ENCODE peak calls at places on chromosome 18, in five cellular contexts. A is GM23338, Y is foreskin fibroblast, E is brain microvascular endothelial cell, C is hepatocyte. H is an unnamed sample.

GRCh38 chr18:55688066-55688465 is 100.1 kb upstream of the TCF4 start:
- DNase-seq in A (no peak), E (no peak), Y (no peak), C (no peak), H (no peak)

GRCh38 chr18:43322133-43322532 is 44.8 kb upstream of the SYT4 start:
- DNase-seq in A (no peak), E (no peak), C (no peak), Y (no peak), H (no peak)

GRCh38 chr18:48889115-48889941 is 61.4 kb downstream of the SMAD7 start:
- DNase-seq in A (peak), C (peak), E (no peak), Y (no peak), H (peak)

GRCh38 chr18:47260138-47260923 is 8.9 kb upstream of the SKOR2 start:
- DNase-seq in Y (peak), E (peak), C (peak), A (peak), H (peak)

GRCh38 chr18:8045890-8046289 is 478.8 kb downstream of the PTPRM start:
- DNase-seq in A (no peak), Y (no peak), C (no peak), E (no peak), H (no peak)

GRCh38 chr18:7037470-7037869 is 80.1 kb downstream of the LAMA1 start:
- DNase-seq in E (no peak), A (no peak), Y (no peak), C (no peak), H (no peak)

GRCh38 chr18:36135264-36135663 is 5.6 kb downstream of the ELP2 start:
- DNase-seq in A (no peak), E (no peak), Y (no peak), C (no peak), H (no peak)

GRCh38 chr18:25076980-25077780 is 274.8 kb downstream of the ZNF521 start:
- DNase-seq in E (no peak), Y (no peak), C (peak), A (no peak), H (no peak)

GRCh38 chr18:604771-605170 is 8.0 kb downstream of the CLUL1 start:
- DNase-seq in E (no peak), Y (no peak), C (no peak), A (no peak), H (no peak)
- TF ChIP-seq CTCF in E (no peak), Y (no peak), C (no peak), A (no peak), H (no peak)

DNA sequence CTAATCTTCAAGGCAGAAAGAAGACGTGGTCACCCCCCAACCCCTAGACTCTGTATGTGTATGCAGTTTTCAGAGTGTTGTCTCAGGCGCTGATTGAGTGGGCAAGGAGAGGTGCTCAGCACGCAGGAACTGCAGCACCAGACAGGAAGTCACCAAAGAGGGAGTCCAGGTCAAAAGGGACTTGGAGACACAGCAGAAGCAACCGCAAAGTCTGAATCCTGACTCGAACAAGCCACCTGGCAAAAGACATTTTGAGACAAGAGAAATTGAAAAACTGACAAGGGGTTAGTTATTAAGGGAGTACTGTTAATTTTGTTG is 79.8 kb upstream of the LDLRAD4 start:
- DNase-seq in A (no peak), Y (no peak), C (no peak), E (no peak), H (no peak)
- H3K4me3 ChIP-seq in A (no peak), Y (no peak), C (no peak), E (no peak), H (no peak)

GRCh38 chr18:35123811-35124210 is 82.6 kb downstream of the MAPRE2 start:
- DNase-seq in E (no peak), Y (no peak), C (no peak), A (no peak), H (no peak)

GRCh38 chr18:35131387-35132283 is 90.4 kb downstream of the MAPRE2 start:
- DNase-seq in A (no peak), C (no peak), Y (peak), E (no peak), H (peak)

GRCh38 chr18:35128675-35129074 is 87.5 kb downstream of the MAPRE2 start:
- DNase-seq in A (no peak), E (no peak), Y (no peak), C (no peak), H (no peak)

GRCh38 chr18:35130236-35130635 is 89.0 kb downstream of the MAPRE2 start:
- DNase-seq in A (no peak), E (no peak), C (no peak), Y (no peak), H (no peak)

DNA sequence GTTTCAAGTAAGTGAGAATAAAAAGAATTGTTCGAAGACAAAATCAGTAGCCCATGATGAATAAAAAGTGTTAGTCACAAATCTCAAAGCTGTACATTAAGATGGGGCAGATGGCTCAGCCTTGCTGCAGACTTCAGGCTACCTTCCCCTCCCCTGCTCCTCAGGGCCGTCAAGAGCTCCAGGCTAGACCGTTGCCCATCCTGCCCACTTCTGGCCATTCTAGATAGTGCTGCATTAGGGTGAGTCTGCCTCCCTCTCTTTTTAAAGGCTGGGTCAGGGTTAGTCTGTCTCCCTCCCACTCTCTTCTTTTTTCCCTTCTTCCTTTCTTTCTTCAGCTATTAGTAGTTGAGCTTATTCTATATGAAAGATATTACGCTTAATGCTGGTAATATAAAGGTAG is 86.0 kb downstream of the MAPRE2 start:
- DNase-seq in E (peak), Y (peak), A (peak), C (no peak), H (peak)
- TF ChIP-seq CTCF in E (peak), Y (peak), A (peak), C (no peak), H (peak)

GRCh38 chr18:2325933-2326332 is 245.4 kb downstream of the METTL4 start:
- DNase-seq in A (no peak), Y (no peak), E (no peak), C (no peak), H (no peak)
- H3K4me3 ChIP-seq in A (no peak), Y (no peak), E (no peak), C (no peak), H (no peak)

GRCh38 chr18:75161629-75162028 is 47.3 kb downstream of the PTGR3 start:
- DNase-seq in A (no peak), E (no peak), C (no peak), Y (peak), H (peak)
- TF ChIP-seq CTCF in A (no peak), E (peak), C (no peak), Y (no peak), H (no peak)

GRCh38 chr18:63775166-63775730 is at the start of gene SERPINB7:
- DNase-seq in C (peak), E (peak), A (no peak), Y (peak), H (no peak)
- H3K4me3 ChIP-seq in C (no peak), E (no peak), A (no peak), Y (no peak), H (no peak)

GRCh38 chr18:67669993-67670671 is 153.6 kb upstream of the DSEL start:
- DNase-seq in C (no peak), Y (peak), E (peak), A (no peak), H (peak)

GRCh38 chr18:67662996-67663395 is 146.5 kb upstream of the DSEL start:
- DNase-seq in E (no peak), Y (no peak), A (no peak), C (no peak), H (no peak)

GRCh38 chr18:67661555-67661954 is 145.0 kb upstream of the DSEL start:
- DNase-seq in A (no peak), C (no peak), Y (no peak), E (no peak), H (no peak)

GRCh38 chr18:67665266-67665665 is 148.7 kb upstream of the DSEL start:
- DNase-seq in A (peak), Y (peak), C (no peak), E (peak), H (peak)
- TF ChIP-seq CTCF in A (no peak), Y (no peak), C (no peak), E (no peak), H (no peak)

GRCh38 chr18:39453882-39454281 is 1888.3 kb upstream of the CELF4 start:
- DNase-seq in C (peak), E (peak), Y (peak), A (no peak), H (peak)

GRCh38 chr18:39454866-39455265 is 1889.3 kb upstream of the CELF4 start:
- DNase-seq in E (no peak), A (no peak), Y (peak), C (no peak), H (no peak)

GRCh38 chr18:39453356-39453755 is 1887.8 kb upstream of the CELF4 start:
- DNase-seq in Y (no peak), C (no peak), E (no peak), A (no peak), H (no peak)

GRCh38 chr18:39450958-39451357 is 1885.4 kb upstream of the CELF4 start:
- DNase-seq in C (no peak), A (no peak), Y (no peak), E (no peak), H (no peak)

GRCh38 chr18:39448942-39449341 is 1883.3 kb upstream of the CELF4 start:
- DNase-seq in E (peak), C (no peak), A (no peak), Y (peak), H (peak)
- H3K4me3 ChIP-seq in E (no peak), C (no peak), A (no peak), Y (no peak), H (no peak)